ENCODE peak calls at places on chromosomes 6 and 20, in four cellular contexts. L, M, V and S are unnamed samples.

GRCh38 chr6:137102851-137103492 is 58.2 kb upstream of the IL20RA start:
- DNase-seq in L (no peak), M (no peak), V (no peak), S (peak; percentile 51)

GRCh38 chr20:40462600-40462999 is 226.4 kb downstream of the MAFB start:
- DNase-seq in L (no peak), M (no peak), V (no peak), S (no peak)

GRCh38 chr20:54023406-54023805 is 47.0 kb downstream of the BCAS1 start:
- DNase-seq in L (no peak), M (no peak), V (no peak), S (no peak)

GRCh38 chr6:116088946-116089345 is 11.7 kb upstream of the NT5DC1 start:
- DNase-seq in L (no peak), M (no peak), V (no peak), S (no peak)

GRCh38 chr6:82385961-82386360 is 22.3 kb downstream of the TPBG start:
- DNase-seq in L (no peak), M (no peak), V (no peak), S (no peak)

GRCh38 chr20:19947611-19948264 is 69.4 kb upstream of the NAA20 start:
- DNase-seq in L (peak; percentile 88), M (peak; percentile 59), V (no peak), S (peak; percentile 62)

GRCh38 chr6:10403385-10404106 is 11.3 kb downstream of the TFAP2A start:
- DNase-seq in L (no peak), M (peak; percentile 65), V (no peak), S (no peak)

GRCh38 chr20:58392286-58392685 is 3.3 kb downstream of the VAPB start:
- DNase-seq in L (no peak), M (no peak), V (no peak), S (no peak)

GRCh38 chr20:13142143-13142542 is 78.9 kb upstream of the ISM1 start:
- DNase-seq in L (no peak), M (no peak), V (no peak), S (no peak)

GRCh38 chr20:61162506-61162905 is 89.6 kb upstream of the CDH4 start:
- DNase-seq in L (no peak), M (no peak), V (no peak), S (no peak)

GRCh38 chr20:15297059-15297875 is 959.9 kb upstream of the FLRT3 start:
- DNase-seq in L (no peak), M (no peak), V (no peak), S (no peak)

GRCh38 chr6:9657994-9658393 is 756.9 kb downstream of the TFAP2A start:
- DNase-seq in L (no peak), M (no peak), V (no peak), S (no peak)

GRCh38 chr20:58102252-58102651 is 126.2 kb downstream of the ANKRD60 start:
- DNase-seq in L (no peak), M (peak; percentile 31), V (no peak), S (no peak)

GRCh38 chr20:47320990-47321805 is 35.3 kb downstream of the ZMYND8 start:
- DNase-seq in L (no peak), M (no peak), V (no peak), S (no peak)

GRCh38 chr6:30670760-30671527 is 1.9 kb downstream of the DHX16 start:
- DNase-seq in L (peak; percentile 24), M (no peak), V (no peak), S (no peak)

GRCh38 chr6:82744286-82745015 is 321.2 kb downstream of the UBE3D start:
- DNase-seq in L (no peak), M (no peak), V (no peak), S (no peak)

GRCh38 chr20:2756056-2756611 is 44.3 kb downstream of the CPXM1 start:
- DNase-seq in L (no peak), M (peak; percentile 78), V (no peak), S (peak; percentile 62)

GRCh38 chr20:49636447-49636846 is 68.5 kb upstream of the PTGIS start:
- DNase-seq in L (peak; percentile 77), M (no peak), V (no peak), S (no peak)

GRCh38 chr6:110625883-110626282 is 149.5 kb upstream of the SLC22A16 start:
- DNase-seq in L (no peak), M (peak; percentile 35), V (no peak), S (no peak)

GRCh38 chr6:85923013-85923430 is 280.3 kb upstream of the SYNCRIP start:
- DNase-seq in L (no peak), M (peak; percentile 51), V (no peak), S (peak; percentile 30)

GRCh38 chr20:35040090-35040489 is 52.5 kb downstream of the TRPC4AP start:
- DNase-seq in L (no peak), M (no peak), V (no peak), S (no peak)

GRCh38 chr6:100300221-100300736 is 164.4 kb downstream of the SIM1 start:
- DNase-seq in L (no peak), M (peak; percentile 88), V (no peak), S (no peak)

GRCh38 chr6:160041608-160042007 is 72.7 kb downstream of the IGF2R start:
- DNase-seq in L (peak; percentile 72), M (peak; percentile 88), V (no peak), S (no peak)

GRCh38 chr6:169895926-169896761 is 144.7 kb downstream of the ERMARD start:
- DNase-seq in L (no peak), M (no peak), V (no peak), S (no peak)

GRCh38 chr6:4908062-4908461 is 95.8 kb downstream of the RPP40 start:
- DNase-seq in L (no peak), M (no peak), V (no peak), S (no peak)

GRCh38 chr20:37223053-37223452 is 38.6 kb downstream of the GHRH start:
- DNase-seq in L (no peak), M (peak; percentile 89), V (no peak), S (peak; percentile 38)

GRCh38 chr20:51695574-51696303 is 72.5 kb downstream of the ATP9A start:
- DNase-seq in L (no peak), M (peak; percentile 52), V (no peak), S (no peak)

GRCh38 chr6:32194388-32194787 is 1.9 kb upstream of the GPSM3 start:
- DNase-seq in L (no peak), M (no peak), V (no peak), S (no peak)

GRCh38 chr6:32194825-32195651 is 2.6 kb upstream of the GPSM3 start:
- DNase-seq in L (no peak), M (peak; percentile 78), V (peak; percentile 33), S (no peak)

GRCh38 chr6:32196682-32197616 is 4.5 kb upstream of the GPSM3 start:
- DNase-seq in L (no peak), M (peak; percentile 38), V (no peak), S (peak; percentile 63)

GRCh38 chr6:32195902-32196681 is 3.6 kb upstream of the GPSM3 start:
- DNase-seq in L (peak; percentile 94), M (peak; percentile 98), V (peak; percentile 63), S (peak; percentile 85)

GRCh38 chr6:32195652-32195901 is 3.1 kb upstream of the GPSM3 start:
- DNase-seq in L (peak; percentile 100), M (peak; percentile 100), V (peak; percentile 100), S (peak; percentile 98)
- TF ChIP-seq CTCF in L (peak; percentile 50), M (peak; percentile 63), V (peak; percentile 10), S (peak; percentile 5)

DNA sequence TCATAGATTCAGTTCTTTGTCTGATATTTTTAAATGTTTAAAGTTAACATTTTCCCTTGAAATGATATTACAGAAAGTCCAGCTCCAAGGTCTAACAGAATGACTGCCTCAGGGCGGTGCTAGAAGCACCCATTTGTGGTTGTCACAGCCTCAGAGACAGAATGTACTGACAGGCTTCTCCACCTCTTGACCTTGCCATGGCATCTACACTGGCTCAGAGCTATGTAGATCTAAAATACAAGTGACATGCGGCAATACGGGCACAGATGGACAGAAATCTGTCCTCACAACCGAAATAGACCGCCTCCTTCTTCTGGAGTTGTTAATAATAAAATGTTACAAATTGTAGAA is 167.2 kb upstream of the THEMIS start:
- DNase-seq in L (no peak), M (no peak), V (no peak), S (no peak)
- TF ChIP-seq CTCF in L (no peak), M (no peak), V (no peak), S (no peak)

DNA sequence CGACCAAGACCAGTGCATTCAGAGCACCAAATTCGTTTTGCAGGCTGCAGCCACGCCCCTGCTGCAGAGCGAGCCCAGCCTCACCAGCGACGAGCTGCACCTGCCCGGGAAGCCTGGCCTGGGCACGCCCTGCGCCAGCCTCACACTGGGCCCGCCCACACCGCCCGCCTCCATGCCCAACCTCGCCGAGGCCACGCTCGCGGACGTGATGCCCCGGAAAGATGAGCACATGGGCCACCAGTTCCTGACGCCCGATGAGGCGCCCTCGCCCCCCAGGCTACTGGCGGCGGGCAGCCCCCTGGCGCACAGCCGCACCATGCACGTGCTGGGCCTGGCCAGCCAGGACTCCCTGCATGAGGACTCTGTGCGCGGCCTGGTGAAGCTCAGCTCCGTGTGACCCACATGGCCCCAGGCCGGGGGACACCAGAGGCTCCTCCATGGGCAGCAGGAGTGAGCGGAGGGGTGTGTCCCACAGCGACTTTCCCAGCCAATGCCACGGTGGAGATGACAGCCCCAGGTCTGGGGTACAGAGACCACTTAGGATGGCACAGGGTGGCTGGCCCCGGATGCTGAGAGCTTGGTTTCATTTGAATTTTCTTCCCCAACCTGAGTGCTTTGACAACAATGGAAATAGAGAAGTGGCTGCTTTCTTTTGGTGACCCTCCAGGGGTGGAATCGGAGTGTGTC is 150.2 kb upstream of the SNX9 start:
- DNase-seq in L (no peak), M (no peak), V (no peak), S (no peak)
- TF ChIP-seq CTCF in L (no peak), M (no peak), V (no peak), S (no peak)

GRCh38 chr6:98054453-98054852 is 771.4 kb upstream of the MMS22L start:
- DNase-seq in L (no peak), M (no peak), V (no peak), S (no peak)
- TF ChIP-seq CTCF in L (no peak), M (no peak), V (no peak), S (no peak)